ENCODE peak calls at places on chromosomes 2 and 18, in ten cellular contexts. O, R, D, Q, U, E, F, J, S and W are unnamed samples.

GRCh38 chr2:225318440-225318839 is 81.1 kb upstream of the NYAP2 start:
- DNase-seq in O (no peak), R (no peak), D (no peak), Q (no peak), U (no peak), E (no peak), F (no peak), J (no peak), S (no peak), W (no peak)

GRCh38 chr18:35512761-35513160 is 15.0 kb upstream of the INO80C start:
- DNase-seq in O (no peak), R (no peak), D (no peak), Q (no peak), U (no peak), E (no peak), F (no peak), J (no peak), S (no peak), W (peak)

GRCh38 chr2:234578389-234578788 is 81.5 kb upstream of the ARL4C start:
- DNase-seq in O (no peak), R (no peak), D (no peak), Q (no peak), U (no peak), E (no peak), F (no peak), J (no peak), S (no peak), W (no peak)

GRCh38 chr2:53819627-53820026 is 32.8 kb downstream of the ERLEC1 start:
- DNase-seq in O (no peak), R (no peak), D (no peak), Q (no peak), U (no peak), E (no peak), F (no peak), J (no peak), S (no peak), W (no peak)

GRCh38 chr18:9796933-9797549 is 88.7 kb upstream of the TXNDC2 start:
- DNase-seq in O (no peak), R (no peak), D (no peak), Q (no peak), U (no peak), E (no peak), F (no peak), J (no peak), S (no peak), W (no peak)

GRCh38 chr2:210502997-210503621 is 26.6 kb upstream of the LANCL1 start:
- DNase-seq in O (peak), R (peak), D (no peak), Q (no peak), U (peak), E (peak), F (peak), J (peak), S (peak), W (no peak)

GRCh38 chr2:236991874-236992273 is 93.8 kb upstream of the COPS8 start:
- DNase-seq in O (no peak), R (no peak), D (no peak), Q (no peak), U (no peak), E (no peak), F (no peak), J (no peak), S (no peak), W (peak)

GRCh38 chr18:70044626-70045025 is 97.0 kb upstream of the CD226 start:
- DNase-seq in O (no peak), R (no peak), D (peak), Q (no peak), U (no peak), E (no peak), F (no peak), J (peak), S (peak), W (no peak)

GRCh38 chr18:55672574-55673361 is 84.8 kb upstream of the TCF4 start:
- DNase-seq in O (no peak), R (no peak), D (no peak), Q (no peak), U (no peak), E (no peak), F (no peak), J (no peak), S (no peak), W (no peak)

GRCh38 chr18:22515250-22515649 is 97.5 kb upstream of the CTAGE1 start:
- DNase-seq in O (no peak), R (no peak), D (no peak), Q (no peak), U (no peak), E (no peak), F (no peak), J (no peak), S (no peak), W (no peak)

GRCh38 chr2:121906170-121906569 is 150.7 kb downstream of the TSN start:
- DNase-seq in O (no peak), R (no peak), D (no peak), Q (no peak), U (no peak), E (no peak), F (no peak), J (no peak), S (no peak), W (no peak)

GRCh38 chr2:210593166-210593565 is 36.8 kb downstream of the CPS1 start:
- DNase-seq in O (no peak), R (no peak), D (no peak), Q (no peak), U (no peak), E (no peak), F (no peak), J (no peak), S (no peak), W (no peak)

GRCh38 chr2:107745100-107745499 is 81.6 kb upstream of the RGPD4 start:
- DNase-seq in O (no peak), R (no peak), D (no peak), Q (no peak), U (no peak), E (no peak), F (no peak), J (no peak), S (no peak), W (no peak)

GRCh38 chr2:56333812-56334485 is 150.2 kb downstream of the CCDC85A start:
- DNase-seq in O (no peak), R (no peak), D (no peak), Q (no peak), U (no peak), E (no peak), F (no peak), J (no peak), S (no peak), W (no peak)

GRCh38 chr2:112606567-112606966 is 22.2 kb downstream of the CHCHD5 start:
- DNase-seq in O (no peak), R (no peak), D (no peak), Q (no peak), U (no peak), E (no peak), F (no peak), J (no peak), S (no peak), W (no peak)

GRCh38 chr2:159456500-159457426 is 159.6 kb downstream of the BAZ2B start:
- DNase-seq in O (no peak), R (no peak), D (peak), Q (no peak), U (no peak), E (no peak), F (peak), J (no peak), S (no peak), W (no peak)

GRCh38 chr2:33443272-33443829 is 33.1 kb upstream of the RASGRP3 start:
- DNase-seq in O (no peak), R (no peak), D (no peak), Q (no peak), U (no peak), E (no peak), F (no peak), J (no peak), S (no peak), W (no peak)

GRCh38 chr2:158928965-158929364 is 39.5 kb upstream of the TANC1 start:
- DNase-seq in O (no peak), R (no peak), D (no peak), Q (no peak), U (no peak), E (no peak), F (no peak), J (no peak), S (no peak), W (no peak)

GRCh38 chr2:191126386-191126785 is 24.4 kb downstream of the STAT4 start:
- DNase-seq in O (no peak), R (no peak), D (no peak), Q (no peak), U (no peak), E (no peak), F (no peak), J (no peak), S (no peak), W (no peak)

GRCh38 chr2:177289824-177290632 is 25.5 kb upstream of the NFE2L2 start:
- DNase-seq in O (no peak), R (no peak), D (no peak), Q (no peak), U (no peak), E (no peak), F (peak), J (no peak), S (no peak), W (no peak)

GRCh38 chr18:11981633-11982366 is 493 bp downstream of the IMPA2 start:
- DNase-seq in O (peak), R (peak), D (no peak), Q (no peak), U (peak), E (no peak), F (no peak), J (peak), S (no peak), W (no peak)

GRCh38 chr2:224381913-224382647 is 19.8 kb downstream of the FAM124B start:
- DNase-seq in O (no peak), R (no peak), D (no peak), Q (no peak), U (no peak), E (no peak), F (no peak), J (no peak), S (no peak), W (no peak)

GRCh38 chr2:129757915-129758421 is 221.5 kb upstream of the RAB6C start:
- DNase-seq in O (no peak), R (no peak), D (no peak), Q (no peak), U (peak), E (no peak), F (no peak), J (no peak), S (no peak), W (no peak)

GRCh38 chr2:232049350-232049749 is 87.8 kb downstream of the DIS3L2 start:
- DNase-seq in O (no peak), R (no peak), D (no peak), Q (no peak), U (no peak), E (no peak), F (no peak), J (no peak), S (no peak), W (no peak)

GRCh38 chr2:133643822-133644221 is 75.6 kb upstream of the NCKAP5 start:
- DNase-seq in O (no peak), R (no peak), D (no peak), Q (no peak), U (no peak), E (no peak), F (no peak), J (no peak), S (no peak), W (no peak)

GRCh38 chr2:3535794-3536681 is 16.7 kb upstream of the ADI1 start:
- DNase-seq in O (peak), R (no peak), D (peak), Q (no peak), U (peak), E (peak), F (peak), J (peak), S (peak), W (no peak)

GRCh38 chr2:111948832-111949231 is 50.4 kb downstream of the MERTK start:
- DNase-seq in O (no peak), R (no peak), D (no peak), Q (no peak), U (no peak), E (no peak), F (no peak), J (no peak), S (no peak), W (no peak)

GRCh38 chr2:7375901-7376300 is 458.7 kb downstream of the RNF144A start:
- DNase-seq in O (no peak), R (no peak), D (no peak), Q (no peak), U (no peak), E (no peak), F (no peak), J (no peak), S (no peak), W (no peak)

GRCh38 chr2:41906325-41906700 is 141.5 kb upstream of the PKDCC start:
- DNase-seq in O (no peak), R (no peak), D (no peak), Q (no peak), U (no peak), E (no peak), F (no peak), J (no peak), S (no peak), W (no peak)

GRCh38 chr2:178761759-178762371 is 45.4 kb downstream of the TTN start:
- DNase-seq in O (no peak), R (peak), D (no peak), Q (no peak), U (peak), E (no peak), F (peak), J (peak), S (peak), W (no peak)

GRCh38 chr2:239054921-239055320 is 207.0 kb downstream of the TWIST2 start:
- DNase-seq in O (no peak), R (no peak), D (no peak), Q (no peak), U (no peak), E (no peak), F (no peak), J (no peak), S (no peak), W (no peak)

GRCh38 chr2:26245810-26246209 is 1.1 kb downstream of the HADHB start:
- DNase-seq in O (no peak), R (peak), D (no peak), Q (no peak), U (no peak), E (no peak), F (peak), J (peak), S (no peak), W (no peak)

GRCh38 chr18:79641722-79642497 is 37.7 kb upstream of the CTDP1 start:
- DNase-seq in O (no peak), R (no peak), D (no peak), Q (no peak), U (no peak), E (no peak), F (no peak), J (no peak), S (no peak), W (no peak)

GRCh38 chr2:33275689-33276444 is 200.6 kb upstream of the RASGRP3 start:
- DNase-seq in O (peak), R (no peak), D (no peak), Q (no peak), U (peak), E (no peak), F (no peak), J (peak), S (peak), W (no peak)

GRCh38 chr2:82992948-82993347 is 1466.1 kb downstream of the SUCLG1 start:
- DNase-seq in O (no peak), R (no peak), D (no peak), Q (no peak), U (no peak), E (no peak), F (no peak), J (no peak), S (no peak), W (no peak)

GRCh38 chr2:239195992-239196391 is 204.8 kb downstream of the HDAC4 start:
- DNase-seq in O (no peak), R (no peak), D (no peak), Q (peak), U (no peak), E (no peak), F (no peak), J (no peak), S (no peak), W (no peak)

GRCh38 chr2:10924441-10924840 is 12.7 kb downstream of the KCNF1 start:
- DNase-seq in O (no peak), R (no peak), D (no peak), Q (peak), U (no peak), E (no peak), F (no peak), J (no peak), S (no peak), W (no peak)

GRCh38 chr18:70377857-70378701 is 89.2 kb downstream of the SOCS6 start:
- DNase-seq in O (no peak), R (no peak), D (no peak), Q (no peak), U (no peak), E (no peak), F (no peak), J (no peak), S (no peak), W (no peak)

GRCh38 chr2:66069937-66070716 is 364.8 kb upstream of the MEIS1 start:
- DNase-seq in O (no peak), R (no peak), D (no peak), Q (no peak), U (no peak), E (no peak), F (no peak), J (no peak), S (no peak), W (no peak)

GRCh38 chr2:228321019-228321418 is 139.5 kb upstream of the SPHKAP start:
- DNase-seq in O (no peak), R (no peak), D (no peak), Q (no peak), U (no peak), E (no peak), F (no peak), J (no peak), S (no peak), W (no peak)

GRCh38 chr2:228318218-228318617 is 136.7 kb upstream of the SPHKAP start:
- DNase-seq in O (no peak), R (peak), D (no peak), Q (no peak), U (no peak), E (no peak), F (no peak), J (peak), S (peak), W (no peak)
- TF ChIP-seq CTCF in O (peak), R (no peak), D (peak), Q (peak), U (peak), E (no peak), F (peak), J (peak), S (peak), W (peak)

GRCh38 chr2:242022550-242023290 is 153.2 kb downstream of the RTP5 start:
- DNase-seq in O (no peak), R (no peak), D (no peak), Q (peak), U (no peak), E (no peak), F (no peak), J (peak), S (no peak), W (no peak)

GRCh38 chr2:242019344-242019743 is 149.8 kb downstream of the RTP5 start:
- DNase-seq in O (no peak), R (no peak), D (no peak), Q (peak), U (no peak), E (no peak), F (no peak), J (no peak), S (no peak), W (no peak)

GRCh38 chr2:242024751-242025355 is 155.3 kb downstream of the RTP5 start:
- DNase-seq in O (no peak), R (no peak), D (no peak), Q (peak), U (no peak), E (no peak), F (no peak), J (no peak), S (no peak), W (peak)

GRCh38 chr2:242017086-242017485 is 147.6 kb downstream of the RTP5 start:
- DNase-seq in O (no peak), R (no peak), D (no peak), Q (peak), U (no peak), E (no peak), F (no peak), J (no peak), S (no peak), W (no peak)

GRCh38 chr2:242020196-242021004 is 150.9 kb downstream of the RTP5 start:
- DNase-seq in O (no peak), R (no peak), D (no peak), Q (peak), U (peak), E (peak), F (no peak), J (no peak), S (peak), W (no peak)
- TF ChIP-seq CTCF in O (no peak), R (peak), D (peak), Q (no peak), U (no peak), E (peak), F (no peak), J (no peak), S (peak), W (no peak)

GRCh38 chr2:45272549-45273245 is 263.4 kb upstream of the SIX2 start:
- DNase-seq in O (no peak), R (no peak), D (no peak), Q (no peak), U (no peak), E (no peak), F (no peak), J (no peak), S (no peak), W (no peak)
- TF ChIP-seq CTCF in O (no peak), R (no peak), D (no peak), Q (no peak), U (no peak), E (no peak), F (no peak), J (no peak), S (no peak), W (no peak)

GRCh38 chr18:37274309-37274987 is 291.1 kb downstream of the CELF4 start:
- DNase-seq in O (no peak), R (no peak), D (no peak), Q (no peak), U (no peak), E (no peak), F (no peak), J (no peak), S (no peak), W (no peak)

GRCh38 chr18:37272841-37273240 is 292.8 kb downstream of the CELF4 start:
- DNase-seq in O (no peak), R (no peak), D (no peak), Q (no peak), U (no peak), E (no peak), F (no peak), J (no peak), S (no peak), W (no peak)

GRCh38 chr18:37270666-37271052 is 294.9 kb downstream of the CELF4 start:
- DNase-seq in O (no peak), R (no peak), D (no peak), Q (no peak), U (no peak), E (no peak), F (no peak), J (no peak), S (no peak), W (no peak)

GRCh38 chr18:37266290-37266689 is 299.3 kb downstream of the CELF4 start:
- DNase-seq in O (no peak), R (peak), D (no peak), Q (no peak), U (no peak), E (no peak), F (no peak), J (no peak), S (no peak), W (no peak)

DNA sequence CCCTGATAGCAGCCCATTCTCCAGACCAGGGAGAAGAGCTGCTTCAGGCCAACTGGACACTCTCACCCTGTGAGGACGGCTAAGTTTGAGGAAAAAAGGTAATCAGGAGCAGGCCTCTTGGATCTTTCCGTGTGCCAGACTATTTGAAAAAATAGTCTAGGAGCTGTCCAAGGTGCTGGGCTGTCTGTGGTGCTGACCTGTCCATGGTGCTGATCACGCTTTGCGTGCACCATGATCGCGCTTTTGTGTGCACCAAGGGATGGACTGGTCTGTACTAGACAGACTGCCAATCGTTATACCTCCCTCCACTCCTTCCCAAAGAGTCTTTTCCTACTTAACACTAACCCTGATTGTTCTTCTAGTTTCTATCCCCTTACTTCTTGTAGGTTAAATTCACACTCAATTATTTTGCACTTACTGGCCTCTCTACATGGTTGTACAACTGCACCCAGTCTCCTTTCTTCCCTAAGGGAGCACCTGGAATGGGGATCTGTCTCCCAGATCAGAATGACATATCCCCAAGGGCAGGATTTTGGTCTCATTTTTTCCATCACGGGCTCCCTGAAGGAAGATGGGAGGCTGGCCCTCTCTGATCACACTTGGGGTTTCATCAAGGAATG is 295.4 kb downstream of the CELF4 start:
- DNase-seq in O (peak), R (peak), D (no peak), Q (no peak), U (no peak), E (peak), F (no peak), J (peak), S (peak), W (no peak)
- TF ChIP-seq CTCF in O (no peak), R (no peak), D (no peak), Q (no peak), U (no peak), E (no peak), F (no peak), J (no peak), S (no peak), W (no peak)

GRCh38 chr2:196131384-196131861 is 40.0 kb downstream of the STK17B start:
- DNase-seq in O (peak), R (no peak), D (no peak), Q (no peak), U (peak), E (no peak), F (no peak), J (peak), S (peak), W (no peak)
- TF ChIP-seq CTCF in O (no peak), R (no peak), D (no peak), Q (peak), U (no peak), E (no peak), F (peak), J (peak), S (peak), W (peak)

GRCh38 chr18:49021433-49022129 is 70.8 kb upstream of the SMAD7 start:
- DNase-seq in O (peak), R (peak), D (no peak), Q (peak), U (peak), E (no peak), F (peak), J (peak), S (peak), W (peak)
- TF ChIP-seq CTCF in O (peak), R (peak), D (peak), Q (peak), U (peak), E (peak), F (peak), J (peak), S (peak), W (peak)